ENCODE peak calls at places on chromosomes 13 and 19, in six cellular contexts. T is H1, Q is stomach, M is sigmoid colon, G is GM12878, I is HepG2. V is an unnamed sample.

GRCh38 chr13:27168086-27168485 is 3.5 kb downstream of the USP12 start:
- DNase-seq in M (peak), I (no peak), G (no peak), T (no peak), Q (peak), V (no peak)

GRCh38 chr13:97976551-97977375 is 23.3 kb downstream of the IPO5 start:
- DNase-seq in M (no peak), G (no peak), Q (no peak), T (no peak), I (no peak), V (peak)

GRCh38 chr13:94280357-94280756 is 199.1 kb downstream of the DCT start:
- DNase-seq in M (no peak), T (no peak), I (no peak), Q (no peak), G (no peak), V (no peak)

GRCh38 chr19:19217110-19217509 is 5.4 kb downstream of the NCAN start:
- DNase-seq in M (no peak), T (no peak), G (no peak), Q (no peak), I (peak), V (no peak)

GRCh38 chr13:50742353-50742752 is 101.1 kb downstream of the DLEU7 start:
- DNase-seq in I (no peak), Q (no peak), T (no peak), M (no peak), G (no peak), V (no peak)

GRCh38 chr13:80900557-80900956 is 559.6 kb upstream of the SPRY2 start:
- DNase-seq in I (no peak), T (no peak), Q (no peak), M (no peak), G (no peak), V (no peak)

GRCh38 chr19:44752123-44752815 is 3.8 kb downstream of the BCL3 start:
- DNase-seq in T (no peak), G (no peak), Q (no peak), M (no peak), I (no peak), V (no peak)

GRCh38 chr19:46378268-46378667 is 31.4 kb downstream of the PPP5C start:
- DNase-seq in T (no peak), G (no peak), M (no peak), I (no peak), Q (no peak), V (no peak)

GRCh38 chr13:39501711-39502324 is 101.2 kb downstream of the LHFPL6 start:
- DNase-seq in T (no peak), G (no peak), I (no peak), M (no peak), Q (no peak), V (no peak)

GRCh38 chr13:86810385-86810784 is 860.8 kb upstream of the SLITRK5 start:
- DNase-seq in T (no peak), I (no peak), M (no peak), Q (no peak), G (no peak), V (no peak)

GRCh38 chr13:43492745-43493144 is 294.0 kb downstream of the ENOX1 start:
- DNase-seq in I (no peak), T (no peak), M (no peak), G (no peak), Q (no peak), V (no peak)

GRCh38 chr19:10780368-10780767 is 55.6 kb downstream of the TMED1 start:
- DNase-seq in I (no peak), M (peak), Q (no peak), T (no peak), G (no peak), V (peak)

GRCh38 chr13:77028202-77028601 is 1.2 kb upstream of the FBXL3 start:
- DNase-seq in I (no peak), T (no peak), M (no peak), Q (no peak), G (no peak), V (no peak)

GRCh38 chr19:39481229-39481545 is 549 bp downstream of the TIMM50 start:
- DNase-seq in T (no peak), Q (no peak), G (no peak), I (no peak), M (no peak), V (no peak)

GRCh38 chr19:15563325-15563794 is 51.7 kb upstream of the CYP4F8 start:
- DNase-seq in G (no peak), T (no peak), M (no peak), I (peak), Q (peak), V (peak)

GRCh38 chr13:59533561-59534337 is 630.0 kb downstream of the DIAPH3 start:
- DNase-seq in I (peak), M (no peak), T (no peak), G (no peak), Q (no peak), V (no peak)

GRCh38 chr13:59534806-59535205 is 628.9 kb downstream of the DIAPH3 start:
- DNase-seq in I (no peak), G (no peak), Q (no peak), T (no peak), M (no peak), V (no peak)

GRCh38 chr13:59527500-59527899 is 636.2 kb downstream of the DIAPH3 start:
- DNase-seq in G (no peak), Q (no peak), M (no peak), T (no peak), I (no peak), V (no peak)

GRCh38 chr13:59532405-59532804 is 631.3 kb downstream of the DIAPH3 start:
- DNase-seq in Q (no peak), I (no peak), G (no peak), T (no peak), M (no peak), V (no peak)

GRCh38 chr13:59531571-59532091 is 632.1 kb downstream of the DIAPH3 start:
- DNase-seq in Q (peak), I (peak), T (no peak), G (no peak), M (peak), V (peak)
- TF ChIP-seq EP300 in Q (no peak), I (no peak), T (no peak), G (no peak), M (no peak), V (no peak)

GRCh38 chr19:47509973-47510372 is 4.9 kb downstream of the NAPA start:
- DNase-seq in M (peak), I (no peak), Q (peak), G (no peak), T (no peak), V (no peak)
- H3K27ac ChIP-seq in M (peak), I (no peak), Q (peak), G (no peak), T (no peak), V (peak)

GRCh38 chr19:3605361-3605760 is 1.3 kb downstream of the TBXA2R start:
- DNase-seq in M (no peak), Q (no peak), G (no peak), T (no peak), I (no peak), V (no peak)

GRCh38 chr19:3604227-3604986 is 2.3 kb downstream of the TBXA2R start:
- DNase-seq in Q (no peak), G (no peak), I (no peak), T (no peak), M (no peak), V (no peak)

GRCh38 chr19:3601021-3601420 is 5.7 kb downstream of the TBXA2R start:
- DNase-seq in T (no peak), Q (no peak), I (no peak), M (no peak), G (no peak), V (no peak)

GRCh38 chr19:3604987-3605343 is 1.7 kb downstream of the TBXA2R start:
- DNase-seq in T (no peak), M (peak), I (no peak), Q (no peak), G (peak), V (no peak)

DNA sequence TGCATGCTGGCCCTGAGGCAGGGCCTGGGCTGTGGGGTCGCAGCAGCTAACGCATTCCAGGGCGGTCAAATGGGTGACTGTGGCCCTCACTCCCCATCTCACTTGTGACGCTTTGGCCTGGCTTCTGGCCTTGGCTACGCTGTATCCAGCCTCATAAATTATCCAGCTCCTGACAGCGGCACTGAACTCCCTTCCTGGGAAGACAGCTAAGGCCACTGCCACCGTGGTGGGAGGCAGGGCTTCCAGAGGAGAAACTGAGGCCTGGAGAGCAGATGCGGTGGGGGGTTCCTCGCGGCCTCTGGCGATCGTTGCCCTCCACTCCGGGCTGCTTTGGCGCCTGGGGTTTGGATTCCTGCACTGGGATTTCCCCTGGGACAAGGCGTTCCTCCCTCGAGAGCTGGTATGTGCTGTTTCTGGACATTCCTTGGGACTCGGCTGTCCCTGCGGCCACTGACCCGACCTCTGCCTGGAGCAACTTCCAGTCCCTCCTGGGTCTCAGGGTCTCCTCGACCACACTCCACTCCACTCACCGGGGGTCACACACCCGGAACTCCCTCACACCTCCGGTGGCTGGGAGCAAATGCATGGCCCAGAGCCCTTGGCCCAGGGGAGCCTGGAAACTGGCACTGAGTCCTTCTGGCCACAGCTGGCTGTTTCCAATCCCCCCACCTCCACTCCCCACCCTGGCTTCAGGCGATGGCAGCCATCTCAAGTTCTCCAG is 3.4 kb downstream of the TBXA2R start:
- DNase-seq in T (no peak), Q (no peak), G (no peak), M (no peak), I (no peak), V (no peak)
- TF ChIP-seq POLR2AphosphoS5 in T (no peak), Q (no peak), G (no peak), M (no peak), I (no peak), V (no peak)

GRCh38 chr19:5828661-5829566 is 10.6 kb downstream of the FUT6 start:
- DNase-seq in Q (peak), G (no peak), I (no peak), T (no peak), M (peak), V (peak)
- TF ChIP-seq EP300 in Q (no peak), G (no peak), I (no peak), T (no peak), M (no peak), V (no peak)

V was measured in transverse colon.